ENCODE peak calls at places on chromosomes 2 and 18, in ten cellular contexts. P is A549, G is sigmoid colon, C is HCT116, X is adrenal gland, T is Peyer's patch, H is ovary, M is tibial nerve, Q is stomach, U is endothelial cell of umbilical vein. J is an unnamed sample.

GRCh38 chr2:133109772-133110171 is 439.8 kb upstream of the LYPD1 start:
- DNase-seq in Q (no peak), H (no peak), C (no peak), M (no peak), G (no peak), X (no peak), T (no peak), P (no peak), U (no peak), J (no peak)

GRCh38 chr2:107305966-107306365 is 420.0 kb upstream of the ST6GAL2 start:
- DNase-seq in G (no peak), H (no peak), Q (no peak), C (no peak), T (no peak), U (no peak), P (no peak), M (no peak), X (no peak), J (no peak)

GRCh38 chr18:78928076-78928475 is 51.5 kb upstream of the SALL3 start:
- DNase-seq in M (no peak), P (no peak), Q (no peak), U (no peak), H (no peak), G (no peak), C (no peak), T (no peak), X (no peak), J (no peak)

GRCh38 chr2:70362661-70363060 is 60.8 kb upstream of the FAM136A start:
- DNase-seq in T (no peak), X (no peak), Q (no peak), P (peak; percentile 56), M (no peak), G (no peak), U (no peak), H (no peak), C (no peak), J (no peak)

GRCh38 chr2:117948585-117948984 is 65.3 kb downstream of the CCDC93 start:
- DNase-seq in M (no peak), Q (no peak), T (no peak), G (no peak), C (no peak), U (no peak), X (no peak), H (no peak), P (no peak), J (no peak)

GRCh38 chr2:28684142-28684858 is 67.3 kb upstream of the PPP1CB start:
- DNase-seq in U (no peak), X (no peak), G (no peak), Q (no peak), T (no peak), M (no peak), P (no peak), H (no peak), C (no peak), J (no peak)

GRCh38 chr18:62085766-62086165 is 101.1 kb downstream of the PIGN start:
- DNase-seq in M (no peak), Q (no peak), T (no peak), U (no peak), P (no peak), H (no peak), C (no peak), G (no peak), X (no peak), J (no peak)

GRCh38 chr2:121505005-121505404 is 25.7 kb upstream of the RNU4ATAC start:
- DNase-seq in U (no peak), C (no peak), M (no peak), X (no peak), T (no peak), P (no peak), Q (no peak), H (no peak), G (no peak), J (no peak)

GRCh38 chr2:66252002-66252545 is 182.9 kb upstream of the MEIS1 start:
- DNase-seq in X (no peak), Q (no peak), P (no peak), T (no peak), M (no peak), C (no peak), G (no peak), H (no peak), U (no peak), J (no peak)

GRCh38 chr2:149860276-149860921 is 272.8 kb upstream of the MMADHC start:
- DNase-seq in P (no peak), X (peak; percentile 57), G (peak; percentile 65), T (no peak), H (no peak), U (peak; percentile 75), M (peak; percentile 16), Q (peak; percentile 27), C (no peak), J (no peak)

GRCh38 chr18:69557246-69557781 is 156.6 kb downstream of the DOK6 start:
- DNase-seq in P (no peak), X (no peak), U (no peak), Q (no peak), H (no peak), G (no peak), C (no peak), M (no peak), T (no peak), J (no peak)

GRCh38 chr2:185279999-185280398 is 458.6 kb upstream of the FSIP2 start:
- DNase-seq in T (no peak), X (no peak), P (no peak), Q (no peak), G (no peak), H (no peak), C (no peak), M (no peak), U (peak; percentile 27), J (no peak)

GRCh38 chr2:12262681-12263436 is 453.9 kb upstream of the TRIB2 start:
- DNase-seq in T (no peak), U (no peak), X (peak; percentile 67), Q (no peak), G (peak; percentile 77), C (no peak), P (no peak), M (no peak), H (peak; percentile 65), J (peak; percentile 60)

GRCh38 chr2:25651066-25651465 is 22.3 kb downstream of the DTNB start:
- DNase-seq in P (no peak), U (peak; percentile 96), M (no peak), G (no peak), C (no peak), X (no peak), T (no peak), H (no peak), Q (no peak), J (no peak)

DNA sequence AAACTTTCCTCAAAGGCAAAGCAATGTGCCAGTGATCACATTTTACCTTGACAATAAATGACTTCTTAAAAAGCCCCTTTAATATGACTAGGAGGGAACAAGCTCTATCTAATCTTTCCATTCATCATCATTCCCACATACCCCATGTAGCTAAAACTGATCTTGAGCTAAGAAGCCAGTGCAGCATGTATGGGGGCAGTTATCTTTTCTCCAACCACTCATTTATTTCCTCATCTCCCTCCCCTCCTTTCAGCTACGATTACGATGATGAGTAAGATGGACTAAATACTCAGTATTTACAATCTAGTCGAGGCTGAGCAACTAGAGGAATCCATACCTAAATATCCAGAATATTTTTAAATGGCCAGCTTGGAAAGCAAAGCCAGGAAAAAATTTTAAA is 35.5 kb downstream of the PNO1 start:
- DNase-seq in Q (no peak), C (no peak), X (no peak), P (no peak), T (no peak), G (no peak), H (no peak), U (no peak), M (no peak), J (no peak)
- H3K4me1 ChIP-seq in Q (peaks cover 22% of the 10 kb centered on the region), C (peaks cover 31% of the 10 kb centered on the region), X (peaks cover 75% of the 10 kb centered on the region), P (peaks cover 67% of the 10 kb centered on the region), T (peaks cover 12% of the 10 kb centered on the region), G (no peaks in the 10 kb centered on the region), H (peaks cover 2% of the 10 kb centered on the region), U (peaks cover 38% of the 10 kb centered on the region), M (peaks cover 11% of the 10 kb centered on the region), J (peaks cover 56% of the 10 kb centered on the region)

GRCh38 chr2:20396356-20397000 is 45.8 kb upstream of the PUM2 start:
- DNase-seq in U (no peak), H (no peak), C (no peak), X (no peak), Q (no peak), P (no peak), G (peak; percentile 18), T (no peak), M (no peak), J (no peak)
- TF ChIP-seq POLR2A in U (no peak), H (no peak), C (no peak), X (no peak), Q (no peak), P (no peak), G (no peak), T (no peak), M (no peak), J (no peak)

DNA sequence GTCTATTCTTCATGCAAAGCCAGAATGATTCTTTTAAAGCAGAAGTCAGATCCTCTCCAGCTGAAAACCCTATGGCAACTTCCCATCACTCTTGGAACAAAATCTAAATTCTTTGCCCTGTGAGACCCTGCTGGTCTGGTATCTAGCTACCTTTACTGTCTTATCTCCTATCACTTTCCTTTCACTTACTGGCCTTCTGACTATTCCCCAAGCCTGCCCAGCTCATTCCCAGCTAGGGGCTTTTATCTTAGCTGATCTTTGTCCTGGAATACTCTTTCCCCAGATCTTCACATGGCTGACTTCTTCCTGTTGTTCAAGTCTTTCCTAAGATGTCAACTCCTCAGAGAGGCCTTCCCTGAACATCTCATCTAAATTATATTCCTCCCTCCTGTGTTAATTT is 63.6 kb downstream of the GREB1L start:
- DNase-seq in T (no peak), M (no peak), P (no peak), U (no peak), G (no peak), C (no peak), Q (no peak), X (no peak), H (no peak), J (no peak)
- H3K4me1 ChIP-seq in T (no peaks in the 10 kb centered on the region), M (no peaks in the 10 kb centered on the region), P (peaks cover 28% of the 10 kb centered on the region), U (peaks cover 4% of the 10 kb centered on the region), G (no peaks in the 10 kb centered on the region), C (peaks cover 70% of the 10 kb centered on the region), Q (no peaks in the 10 kb centered on the region), X (no peaks in the 10 kb centered on the region), H (peaks cover 3% of the 10 kb centered on the region), J (no peaks in the 10 kb centered on the region)

GRCh38 chr2:209872675-209873074 is 101.0 kb downstream of the UNC80 start:
- DNase-seq in P (no peak), M (peak; percentile 18), C (no peak), Q (peak; percentile 29), H (peak; percentile 36), X (no peak), T (no peak), U (no peak), G (no peak), J (peak; percentile 22)

GRCh38 chr2:209875270-209875669 is 103.6 kb downstream of the UNC80 start:
- DNase-seq in T (no peak), H (no peak), C (no peak), U (no peak), P (no peak), M (no peak), G (no peak), Q (no peak), X (no peak), J (no peak)

GRCh38 chr2:209864716-209865295 is 93.2 kb downstream of the UNC80 start:
- DNase-seq in P (no peak), U (no peak), X (no peak), H (no peak), G (no peak), C (no peak), M (no peak), T (no peak), Q (no peak), J (no peak)

GRCh38 chr2:209868595-209868994 is 97.0 kb downstream of the UNC80 start:
- DNase-seq in P (no peak), U (no peak), Q (no peak), G (no peak), C (no peak), X (no peak), M (no peak), H (no peak), T (no peak), J (no peak)

GRCh38 chr2:209870067-209870466 is 98.4 kb downstream of the UNC80 start:
- DNase-seq in H (no peak), Q (no peak), T (no peak), U (no peak), P (no peak), C (no peak), M (no peak), G (no peak), X (no peak), J (no peak)
- TF ChIP-seq POLR2A in H (no peak), Q (no peak), T (no peak), U (no peak), P (no peak), C (no peak), M (no peak), G (no peak), X (no peak), J (no peak)